ENCODE peak calls at places on chromosomes 12 and 14, in ten cellular contexts. D is activated B cell treated with CpG ODN at 0.5 μM for 24 hours; N is stimulated activated CD4-positive, alpha-beta T cell treated with anti-CD3 and anti-CD28 coated beads, TNF-alpha, amount 100 ng/mL, for 1 hour; Q is Ammon's horn; K is neural crest cell; T is neuronal stem cell; C is psoas muscle; P is stimulated activated CD8-positive, alpha-beta memory T cell treated with anti-CD3 and anti-CD28 coated beads, Interleukin-2, amount 100 ng/mL, for 1 hour; A is osteoblast; G is HepG2. L is an unnamed sample.

GRCh38 chr12:6698352-6699046 is 2.1 kb downstream of the PIANP start:
- DNase-seq in D (no peak), N (no peak), Q (no peak), K (no peak), T (no peak), C (no peak), P (no peak), A (peak), G (no peak), L (no peak)

GRCh38 chr12:124236651-124237050 is 58.2 kb upstream of the RFLNA start:
- DNase-seq in D (no peak), N (no peak), Q (no peak), K (no peak), T (no peak), C (no peak), P (no peak), A (peak), G (no peak), L (no peak)

GRCh38 chr14:65835501-65835900 is 423.0 kb downstream of the FUT8 start:
- DNase-seq in D (no peak), N (no peak), Q (no peak), K (no peak), T (no peak), C (no peak), P (no peak), A (no peak), G (no peak), L (no peak)

GRCh38 chr14:75399819-75400678 is 27.8 kb upstream of the JDP2 start:
- DNase-seq in D (no peak), N (no peak), Q (peak), K (no peak), T (no peak), C (peak), P (no peak), A (peak), G (no peak), L (no peak)

GRCh38 chr12:124667671-124668337 is 100.4 kb upstream of the NCOR2 start:
- DNase-seq in D (no peak), N (no peak), Q (no peak), K (no peak), T (no peak), C (no peak), P (no peak), A (no peak), G (peak), L (no peak)

GRCh38 chr12:81080431-81080983 is 2.6 kb downstream of the ACSS3 start:
- DNase-seq in D (no peak), N (no peak), Q (no peak), K (no peak), T (no peak), C (no peak), P (no peak), A (peak), G (no peak), L (no peak)

GRCh38 chr14:104750658-104751057 is 2.3 kb upstream of the SIVA1 start:
- DNase-seq in D (no peak), N (no peak), Q (no peak), K (no peak), T (no peak), C (peak), P (no peak), A (peak), G (peak), L (no peak)

GRCh38 chr12:85157023-85157626 is 121.0 kb downstream of the LRRIQ1 start:
- DNase-seq in D (no peak), N (no peak), Q (no peak), K (no peak), T (no peak), C (no peak), P (no peak), A (no peak), G (no peak), L (no peak)

GRCh38 chr12:93197067-93197593 is 180.6 kb upstream of the NUDT4 start:
- DNase-seq in D (no peak), N (no peak), Q (no peak), K (no peak), T (no peak), C (no peak), P (no peak), A (peak), G (no peak), L (no peak)

GRCh38 chr14:102415671-102416070 is 52.9 kb downstream of the TECPR2 start:
- DNase-seq in D (no peak), N (no peak), Q (peak), K (no peak), T (no peak), C (no peak), P (no peak), A (no peak), G (no peak), L (no peak)

L was measured in central memory CD8-positive, alpha-beta T cell.